ENCODE peak calls at places on chromosomes 3 and 15, in four cellular contexts. B, X, O and I are unnamed samples.

GRCh38 chr3:107461721-107462120 is 61.0 kb upstream of the BBX start:
- DNase-seq in B (no peak), X (no peak), O (no peak), I (no peak)

GRCh38 chr3:112736802-112737566 is 96.0 kb upstream of the CCDC80 start:
- DNase-seq in B (no peak), X (no peak), O (no peak), I (no peak)

GRCh38 chr3:141399200-141399599 is 30.9 kb downstream of the ZBTB38 start:
- DNase-seq in B (no peak), X (no peak), O (no peak), I (no peak)

GRCh38 chr3:60384352-60384751 is 866.9 kb downstream of the FHIT start:
- DNase-seq in B (no peak), X (no peak), O (no peak), I (no peak)

GRCh38 chr3:126621171-126621570 is 33.8 kb downstream of the TXNRD3 start:
- DNase-seq in B (no peak), X (no peak), O (no peak), I (no peak)

GRCh38 chr3:128549283-128550112 is 56.5 kb upstream of the GATA2 start:
- DNase-seq in B (no peak), X (peak; percentile 80), O (no peak), I (peak; percentile 44)

GRCh38 chr3:133506215-133506901 is 67.1 kb upstream of the CDV3 start:
- DNase-seq in B (peak; percentile 23), X (no peak), O (peak; percentile 36), I (no peak)

GRCh38 chr15:83164409-83165404 is 42.9 kb downstream of the HDGFL3 start:
- DNase-seq in B (no peak), X (no peak), O (no peak), I (no peak)

GRCh38 chr3:17258823-17259436 is 374.2 kb downstream of the PLCL2 start:
- DNase-seq in B (no peak), X (no peak), O (no peak), I (no peak)

GRCh38 chr3:10419637-10420232 is 85.7 kb downstream of the ATP2B2 start:
- DNase-seq in B (no peak), X (no peak), O (peak; percentile 51), I (no peak)

GRCh38 chr15:78024883-78025282 is 52.6 kb downstream of the TBC1D2B start:
- DNase-seq in B (no peak), X (no peak), O (no peak), I (no peak)

DNA sequence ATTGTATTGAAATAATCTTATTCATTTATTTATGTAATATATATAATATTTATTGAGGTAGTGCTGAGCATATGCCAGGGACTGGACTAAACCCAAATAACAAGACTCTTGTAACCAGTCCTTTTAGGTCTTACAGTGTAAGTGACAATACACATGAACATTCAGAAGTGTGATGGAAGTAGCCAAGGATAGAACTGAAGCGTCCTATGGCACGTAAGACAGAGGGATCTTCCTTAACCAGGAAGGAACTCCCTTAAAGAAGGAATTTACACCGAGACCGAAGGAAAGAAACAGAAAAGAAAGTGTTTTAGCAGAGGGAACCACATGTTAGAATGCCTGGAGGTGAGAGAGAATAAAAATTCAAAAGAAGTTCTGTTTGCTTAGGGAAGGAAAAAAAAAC is 23.6 kb upstream of the CLDN1 start:
- DNase-seq in B (no peak), X (no peak), O (no peak), I (no peak)
- H3K4me3 ChIP-seq in B (peak overlapping the region; percentile 7), X (no peak overlapping the region), O (no peak overlapping the region), I (no peak overlapping the region)

GRCh38 chr3:73520931-73521461 is 103.7 kb downstream of the PDZRN3 start:
- DNase-seq in B (peak; percentile 63), X (no peak), O (no peak), I (no peak)
- TF ChIP-seq CTCF in B (no peak), X (no peak), O (no peak), I (no peak)

GRCh38 chr3:189275852-189276251 is 104.1 kb downstream of the TPRG1 start:
- DNase-seq in B (no peak), X (no peak), O (no peak), I (no peak)

GRCh38 chr3:189278211-189278610 is 106.4 kb downstream of the TPRG1 start:
- DNase-seq in B (no peak), X (no peak), O (no peak), I (no peak)

GRCh38 chr3:189275182-189275581 is 103.4 kb downstream of the TPRG1 start:
- DNase-seq in B (no peak), X (no peak), O (no peak), I (no peak)

GRCh38 chr3:189276481-189277190 is 104.9 kb downstream of the TPRG1 start:
- DNase-seq in B (peak; percentile 9), X (no peak), O (no peak), I (no peak)

GRCh38 chr3:189277711-189278110 is 105.9 kb downstream of the TPRG1 start:
- DNase-seq in B (no peak), X (no peak), O (no peak), I (no peak)
- H3K4me1 ChIP-seq in B (no peaks in the 10 kb centered on the region), X (peaks cover 34% of the 10 kb centered on the region), O (no peaks in the 10 kb centered on the region), I (no peaks in the 10 kb centered on the region)

DNA sequence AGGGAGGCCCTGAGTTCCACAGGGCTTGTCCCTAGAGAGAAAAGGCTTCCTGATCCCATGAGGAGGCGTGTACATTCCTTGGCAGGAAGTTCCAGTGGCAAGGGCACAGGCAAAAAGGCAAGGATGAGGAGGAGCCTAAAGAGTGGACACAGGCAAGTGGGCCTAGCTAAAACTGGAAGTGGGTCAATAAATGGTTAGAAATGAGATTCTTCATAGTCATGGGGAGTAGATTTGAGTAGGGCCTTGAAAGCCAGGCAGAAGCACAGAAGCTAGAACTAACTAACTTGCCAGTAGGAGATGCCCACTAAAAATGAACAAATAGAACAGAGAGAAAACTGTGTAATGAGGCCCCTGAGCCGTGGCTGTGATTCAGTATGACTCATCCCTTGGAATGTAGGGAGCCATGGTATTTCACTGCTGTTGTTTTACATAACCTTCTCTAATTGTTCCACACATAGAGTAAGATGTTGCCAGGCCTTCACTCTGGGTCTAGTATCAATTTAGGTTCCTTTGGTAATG is 44.7 kb upstream of the MANF start:
- DNase-seq in B (no peak), X (no peak), O (no peak), I (no peak)
- H3K4me3 ChIP-seq in B (no peak overlapping the region), X (no peak overlapping the region), O (no peak overlapping the region), I (no peak overlapping the region)

GRCh38 chr15:62782100-62782791 is 260.3 kb upstream of the TPM1 start:
- DNase-seq in B (peak; percentile 54), X (no peak), O (no peak), I (no peak)
- TF ChIP-seq CTCF in B (peak; percentile 80), X (peak; percentile 97), O (peak; percentile 41), I (peak; percentile 38)

GRCh38 chr3:58384381-58385090 is 49.1 kb downstream of the PDHB start:
- DNase-seq in B (no peak), X (no peak), O (no peak), I (no peak)
- H3K4me1 ChIP-seq in B (peaks cover 16% of the 10 kb centered on the region), X (peaks cover 11% of the 10 kb centered on the region), O (no peaks in the 10 kb centered on the region), I (peaks cover 3% of the 10 kb centered on the region)

DNA sequence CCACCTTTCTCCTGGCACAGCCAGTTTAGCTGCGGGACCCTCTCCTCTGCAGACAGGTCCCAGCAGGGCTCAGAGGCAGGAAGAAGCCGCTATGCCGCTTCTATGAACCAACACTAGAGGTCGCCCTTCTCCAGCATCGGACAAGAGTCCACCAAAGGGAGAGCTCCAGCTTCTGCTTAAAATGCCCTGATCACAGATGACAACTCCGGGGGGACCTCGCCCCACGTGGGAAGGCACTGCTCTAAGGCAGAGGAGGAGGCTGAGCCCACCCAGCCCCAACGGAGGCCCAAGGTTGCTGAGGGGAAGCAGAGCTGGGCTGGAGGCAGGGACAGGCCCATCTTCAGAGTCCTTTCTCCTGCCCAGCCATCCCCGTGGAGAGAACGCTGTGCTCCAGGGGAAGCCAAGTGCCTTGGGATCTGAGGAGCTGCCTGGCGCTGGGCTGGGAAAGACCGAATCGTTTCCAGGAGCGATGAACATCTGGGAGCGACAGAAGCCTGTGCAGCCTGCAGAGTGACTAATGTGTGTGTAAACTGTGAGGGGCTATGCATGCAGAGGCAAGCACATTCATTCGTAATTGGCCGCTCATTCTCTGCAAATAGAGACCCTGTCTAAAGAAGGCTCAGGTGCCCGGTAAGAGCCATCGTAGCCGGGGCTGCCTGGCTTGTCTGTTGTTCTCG is 43.5 kb upstream of the BDH1 start:
- DNase-seq in B (peak; percentile 81), X (no peak), O (peak; percentile 66), I (peak; percentile 84)
- H3K4me3 ChIP-seq in B (no peak overlapping the region), X (peak overlapping the region; percentile 18), O (no peak overlapping the region), I (no peak overlapping the region)